ENCODE peak calls at places on chromosomes 13 and 19, in nine cellular contexts. Z is GM23248, X is stomach, W is mammary epithelial cell, I is HL-60, C is Panc1, R is fibroblast of lung, O is body of pancreas, T is tibial artery. D is an unnamed sample.
A peak's percentile ranks its signal among the peaks of the same experiment; 100 is the strongest.

GRCh38 chr19:46408611-46409039 is 4.7 kb downstream of the CCDC8 start:
- DNase-seq in C (no peak), W (no peak), I (no peak), Z (peak; percentile 60), R (peak; percentile 85), O (peak; percentile 59), X (peak; percentile 48), T (peak; percentile 84), D (no peak)

GRCh38 chr19:56133858-56134654 is 7.0 kb upstream of the ZNF444 start:
- DNase-seq in C (no peak), R (no peak), X (no peak), T (no peak), W (peak; percentile 35), Z (peak; percentile 63), O (no peak), I (no peak), D (no peak)

GRCh38 chr13:50732712-50733111 is 110.8 kb downstream of the DLEU7 start:
- DNase-seq in T (no peak), Z (peak; percentile 89), C (no peak), O (no peak), W (peak; percentile 87), X (no peak), R (peak; percentile 35), I (peak; percentile 40), D (no peak)

GRCh38 chr19:10752237-10752912 is 34.5 kb downstream of the DNM2 start:
- DNase-seq in O (no peak), T (no peak), Z (no peak), I (no peak), X (no peak), C (no peak), W (no peak), R (no peak), D (no peak)

GRCh38 chr13:113724016-113724758 is 34.8 kb upstream of the TMEM255B start:
- DNase-seq in R (no peak), I (no peak), O (no peak), T (no peak), X (no peak), W (no peak), Z (no peak), C (no peak), D (no peak)

GRCh38 chr19:56170261-56170660 is 5.5 kb upstream of the GALP start:
- DNase-seq in C (peak; percentile 39), W (peak; percentile 75), Z (peak; percentile 33), R (no peak), O (peak; percentile 67), X (no peak), I (no peak), T (no peak), D (no peak)

GRCh38 chr19:30567535-30568232 is 195.5 kb downstream of the ZNF536 start:
- DNase-seq in O (no peak), Z (peak; percentile 20), I (no peak), X (no peak), C (no peak), R (no peak), W (no peak), T (no peak), D (no peak)

GRCh38 chr13:73335226-73335625 is 276.4 kb downstream of the KLF5 start:
- DNase-seq in T (no peak), R (peak; percentile 67), X (no peak), W (peak; percentile 95), C (peak; percentile 8), I (no peak), O (no peak), Z (peak; percentile 86), D (no peak)

GRCh38 chr19:58407658-58408151 is 744 bp upstream of the ZNF584 start:
- DNase-seq in Z (peak; percentile 54), C (no peak), T (no peak), O (no peak), I (no peak), R (no peak), X (no peak), W (no peak), D (no peak)
- H3K27ac ChIP-seq in Z (peak overlapping the region; percentile 59), C (peak overlapping the region; percentile 96), T (peak overlapping the region; percentile 92), O (peak overlapping the region; percentile 84), I (peak overlapping the region; percentile 93), R (peak overlapping the region; percentile 91), X (peak overlapping the region; percentile 89), W (peak overlapping the region; percentile 54), D (peak overlapping the region; percentile 21)

GRCh38 chr19:54449701-54450069 is 686 bp downstream of the LENG8 start:
- DNase-seq in W (no peak), O (no peak), C (no peak), T (no peak), R (peak; percentile 19), Z (peak; percentile 78), I (no peak), X (no peak), D (no peak)
- H3K4me3 ChIP-seq in W (peak overlapping the region; percentile 94), O (peak overlapping the region; percentile 78), C (peak overlapping the region; percentile 97), T (peak overlapping the region; percentile 89), R (peak overlapping the region; percentile 76), Z (peak overlapping the region; percentile 88), I (peak overlapping the region; percentile 96), X (peak overlapping the region; percentile 73), D (peak overlapping the region; percentile 97)

GRCh38 chr19:7916908-7917291 is 2.3 kb downstream of the TGFBR3L start:
- DNase-seq in R (no peak), W (no peak), X (no peak), O (no peak), T (no peak), I (no peak), C (no peak), Z (no peak), D (no peak)
- H3K27ac ChIP-seq in R (no peak overlapping the region), W (no peak overlapping the region), X (no peak overlapping the region), O (no peak overlapping the region), T (peak overlapping the region; percentile 42), I (peak overlapping the region; percentile 1), C (peak overlapping the region; percentile 66), Z (peak overlapping the region; percentile 31), D (no peak overlapping the region)

DNA sequence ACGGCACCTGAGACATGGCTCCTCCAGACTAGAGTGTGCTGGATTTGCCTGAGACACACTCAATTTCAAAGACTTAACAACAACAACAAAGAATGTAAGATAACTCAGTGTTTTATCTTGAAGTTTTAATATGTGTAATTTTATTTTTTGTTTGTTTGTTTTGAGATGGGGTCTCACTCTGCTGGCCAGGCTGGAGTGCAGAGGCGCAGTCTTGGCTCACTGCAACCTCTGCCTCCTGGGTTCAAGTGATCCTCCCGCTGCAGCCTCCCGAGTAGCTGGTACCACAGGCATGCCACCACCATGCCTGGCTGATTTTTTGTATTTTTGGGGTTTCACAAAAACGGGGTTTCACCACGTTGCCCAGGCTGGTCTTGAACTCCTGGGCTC is 131.4 kb upstream of the RNF113B start:
- DNase-seq in X (no peak), C (no peak), Z (no peak), W (no peak), I (no peak), O (no peak), T (no peak), R (no peak), D (no peak)
- H3K4me3 ChIP-seq in X (no peak overlapping the region), C (no peak overlapping the region), Z (no peak overlapping the region), W (no peak overlapping the region), I (no peak overlapping the region), O (no peak overlapping the region), T (no peak overlapping the region), R (no peak overlapping the region), D (no peak overlapping the region)

GRCh38 chr13:44191504-44192171 is 182.0 kb upstream of the SERP2 start:
- DNase-seq in C (no peak), Z (peak; percentile 90), X (peak; percentile 43), W (peak; percentile 70), T (peak; percentile 51), O (peak; percentile 75), R (peak; percentile 91), I (peak; percentile 60), D (no peak)
- H3K27ac ChIP-seq in C (no peak overlapping the region), Z (peak overlapping the region; percentile 54), X (peak overlapping the region; percentile 59), W (no peak overlapping the region), T (peak overlapping the region; percentile 6), O (peak overlapping the region; percentile 28), R (no peak overlapping the region), I (no peak overlapping the region), D (no peak overlapping the region)

GRCh38 chr13:20258963-20259288 is 26.8 kb upstream of the GJB6 start:
- DNase-seq in C (no peak), R (no peak), I (no peak), W (no peak), Z (no peak), T (no peak), O (no peak), X (no peak), D (no peak)
- H3K4me3 ChIP-seq in C (no peak overlapping the region), R (no peak overlapping the region), I (no peak overlapping the region), W (no peak overlapping the region), Z (peak overlapping the region; percentile 61), T (no peak overlapping the region), O (no peak overlapping the region), X (no peak overlapping the region), D (no peak overlapping the region)